ENCODE peak calls at places on chromosomes 13 and 19, in six cellular contexts. K is GM23338; H is neuronal stem cell; B is esophagus squamous epithelium; L is Peyer's patch; N is effector memory CD4-positive, alpha-beta T cell. D is an unnamed sample.
A peak's percentile ranks its signal among the peaks of the same experiment; 100 is the strongest.

GRCh38 chr19:12833418-12833746 is 997 bp downstream of the RTBDN start:
- DNase-seq in K (peak; percentile 32), H (no peak), B (no peak), L (no peak), N (no peak), D (no peak)

GRCh38 chr13:57634829-57635165 is 3.3 kb downstream of the PCDH17 start:
- DNase-seq in L (no peak), B (no peak), K (peak; percentile 43), N (no peak), H (no peak), D (no peak)

GRCh38 chr13:98962901-98963594 is 14.8 kb downstream of the DOCK9 start:
- DNase-seq in K (no peak), N (no peak), B (no peak), L (no peak), H (no peak), D (no peak)

GRCh38 chr13:95447766-95448165 is 104.8 kb upstream of the CLDN10 start:
- DNase-seq in L (no peak), N (no peak), H (no peak), B (no peak), K (peak; percentile 22), D (no peak)

GRCh38 chr13:38951525-38952313 is 38.9 kb downstream of the STOML3 start:
- DNase-seq in B (no peak), K (no peak), N (no peak), L (no peak), H (no peak), D (peak; percentile 90)

GRCh38 chr19:23351806-23352205 is 43.5 kb downstream of the ZNF91 start:
- DNase-seq in L (no peak), B (no peak), N (no peak), H (no peak), K (no peak), D (no peak)

GRCh38 chr13:94395889-94396288 is 83.6 kb downstream of the DCT start:
- DNase-seq in N (no peak), H (no peak), B (no peak), K (no peak), L (no peak), D (no peak)

GRCh38 chr13:45055902-45056648 is 64.2 kb upstream of the GTF2F2 start:
- DNase-seq in K (no peak), B (no peak), N (no peak), L (no peak), H (no peak), D (no peak)

GRCh38 chr13:40069173-40070044 is 413.9 kb downstream of the COG6 start:
- DNase-seq in K (peak; percentile 84), L (peak; percentile 74), B (no peak), H (peak; percentile 61), N (peak; percentile 56), D (no peak)

GRCh38 chr13:110869805-110870706 is 44.8 kb downstream of the ANKRD10 start:
- DNase-seq in H (no peak), B (peak; percentile 57), N (no peak), L (no peak), K (peak; percentile 82), D (peak; percentile 74)

GRCh38 chr13:26562538-26562890 is 5.0 kb downstream of the WASF3 start:
- DNase-seq in N (no peak), L (no peak), K (no peak), H (no peak), B (no peak), D (no peak)

GRCh38 chr13:105327727-105328126 is 1207.7 kb downstream of the EFNB2 start:
- DNase-seq in N (no peak), K (no peak), H (no peak), L (no peak), B (no peak), D (no peak)

GRCh38 chr13:111247552-111247951 is 72.9 kb upstream of the TEX29 start:
- DNase-seq in K (no peak), H (no peak), B (no peak), N (no peak), L (no peak), D (peak; percentile 47)

GRCh38 chr13:97255515-97255999 is 33.4 kb downstream of the MBNL2 start:
- DNase-seq in L (no peak), K (no peak), N (no peak), H (no peak), B (no peak), D (no peak)

GRCh38 chr19:33383722-33384292 is 10.3 kb downstream of the CEBPG start:
- DNase-seq in H (no peak), B (no peak), L (no peak), N (no peak), K (no peak), D (no peak)

GRCh38 chr13:24287748-24288287 is 21.6 kb upstream of the C1QTNF9 start:
- DNase-seq in H (no peak), L (no peak), K (no peak), N (no peak), B (no peak), D (no peak)

GRCh38 chr13:24290280-24290932 is 19.0 kb upstream of the C1QTNF9 start:
- DNase-seq in H (no peak), L (no peak), B (no peak), K (no peak), N (no peak), D (no peak)

GRCh38 chr13:24292476-24292875 is 16.9 kb upstream of the C1QTNF9 start:
- DNase-seq in H (no peak), N (no peak), K (no peak), B (no peak), L (no peak), D (no peak)

GRCh38 chr13:24286624-24287023 is 22.8 kb upstream of the C1QTNF9 start:
- DNase-seq in L (no peak), B (no peak), H (no peak), N (no peak), K (no peak), D (no peak)

DNA sequence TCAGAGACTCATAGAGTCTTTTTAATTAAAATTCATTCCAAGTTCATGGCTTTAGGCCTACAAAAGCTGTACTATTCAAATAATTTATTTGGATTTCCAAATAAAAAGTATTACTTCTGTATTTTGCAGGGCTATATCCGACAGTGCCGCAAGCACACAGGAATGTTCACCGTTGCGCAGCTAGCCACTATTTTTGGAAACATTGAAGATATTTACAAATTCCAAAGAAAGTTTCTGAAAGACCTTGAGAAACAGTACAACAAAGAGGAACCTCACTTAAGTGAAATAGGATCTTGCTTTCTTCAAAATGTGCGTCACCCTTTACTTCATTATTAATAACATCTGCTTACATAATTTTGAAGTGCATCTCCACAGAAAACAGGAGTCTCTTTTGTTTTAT is 20.5 kb upstream of the C1QTNF9 start:
- DNase-seq in N (no peak), L (no peak), B (no peak), K (no peak), H (no peak), D (no peak)
- H3K36me3 ChIP-seq in N (peaks cover 93% of the 10 kb centered on the region), L (peaks cover 95% of the 10 kb centered on the region), B (peaks cover 95% of the 10 kb centered on the region), K (peaks cover 9% of the 10 kb centered on the region), H (peaks cover 36% of the 10 kb centered on the region), D (peaks cover 21% of the 10 kb centered on the region)

DNA sequence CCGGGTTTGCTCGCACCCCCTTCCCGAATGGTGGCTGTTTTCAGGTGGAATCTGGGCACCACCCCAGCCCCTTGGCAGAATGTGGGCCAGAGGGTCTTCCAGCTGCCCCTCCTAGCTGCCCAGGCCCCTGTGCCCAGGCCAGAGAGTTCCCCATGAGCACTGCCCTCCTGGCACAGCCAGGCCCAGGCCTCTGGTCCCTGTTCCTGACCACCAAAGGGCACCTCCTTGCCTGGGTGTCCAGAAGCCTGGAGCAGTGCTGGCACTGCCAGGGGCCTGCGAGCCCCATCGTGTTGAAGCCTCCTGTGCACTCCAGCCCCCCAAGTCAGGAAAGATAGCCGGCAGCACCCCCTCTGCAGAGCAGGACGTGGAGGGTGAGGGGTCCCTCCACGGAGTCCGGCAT is 23.4 kb downstream of the PIAS4 start:
- DNase-seq in H (no peak), L (no peak), N (no peak), B (no peak), K (no peak), D (no peak)
- H3K36me3 ChIP-seq in H (peaks cover 37% of the 10 kb centered on the region), L (peaks cover 78% of the 10 kb centered on the region), N (peaks cover 44% of the 10 kb centered on the region), B (peaks cover 97% of the 10 kb centered on the region), K (no peaks in the 10 kb centered on the region), D (no peaks in the 10 kb centered on the region)

GRCh38 chr19:44867578-44867977 is 21.5 kb downstream of the NECTIN2 start:
- DNase-seq in N (no peak), K (no peak), L (no peak), H (no peak), B (no peak), D (no peak)
- H3K36me3 ChIP-seq in N (no peaks in the 10 kb centered on the region), K (peaks cover 18% of the 10 kb centered on the region), L (peaks cover 37% of the 10 kb centered on the region), H (peaks cover 43% of the 10 kb centered on the region), B (peaks cover 68% of the 10 kb centered on the region), D (no peaks in the 10 kb centered on the region)

DNA sequence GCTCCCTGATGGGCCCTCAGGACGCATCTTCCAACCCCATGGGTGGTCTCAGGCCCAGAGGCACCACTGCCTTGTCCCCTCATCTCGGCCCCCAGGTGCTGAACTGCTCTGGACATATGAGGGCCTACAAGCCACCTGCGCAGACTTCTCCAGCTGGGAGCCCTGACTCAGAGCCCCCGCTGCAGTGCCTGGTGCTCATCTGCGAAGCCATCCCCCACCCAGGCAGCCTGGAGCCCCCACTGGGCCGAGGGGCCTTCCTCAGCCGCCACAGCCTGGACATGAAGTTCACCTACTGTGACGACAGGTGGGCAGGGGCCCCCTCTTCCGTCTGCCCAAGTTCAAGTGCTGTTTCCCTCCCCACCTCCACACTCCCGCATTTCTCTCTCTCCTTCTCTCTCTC is 12.2 kb downstream of the HIF3A start:
- DNase-seq in B (no peak), L (no peak), N (no peak), H (no peak), K (no peak), D (no peak)
- H3K36me3 ChIP-seq in B (peaks cover 84% of the 10 kb centered on the region), L (peaks cover 36% of the 10 kb centered on the region), N (no peaks in the 10 kb centered on the region), H (peaks cover 35% of the 10 kb centered on the region), K (peaks cover 16% of the 10 kb centered on the region), D (no peaks in the 10 kb centered on the region)

DNA sequence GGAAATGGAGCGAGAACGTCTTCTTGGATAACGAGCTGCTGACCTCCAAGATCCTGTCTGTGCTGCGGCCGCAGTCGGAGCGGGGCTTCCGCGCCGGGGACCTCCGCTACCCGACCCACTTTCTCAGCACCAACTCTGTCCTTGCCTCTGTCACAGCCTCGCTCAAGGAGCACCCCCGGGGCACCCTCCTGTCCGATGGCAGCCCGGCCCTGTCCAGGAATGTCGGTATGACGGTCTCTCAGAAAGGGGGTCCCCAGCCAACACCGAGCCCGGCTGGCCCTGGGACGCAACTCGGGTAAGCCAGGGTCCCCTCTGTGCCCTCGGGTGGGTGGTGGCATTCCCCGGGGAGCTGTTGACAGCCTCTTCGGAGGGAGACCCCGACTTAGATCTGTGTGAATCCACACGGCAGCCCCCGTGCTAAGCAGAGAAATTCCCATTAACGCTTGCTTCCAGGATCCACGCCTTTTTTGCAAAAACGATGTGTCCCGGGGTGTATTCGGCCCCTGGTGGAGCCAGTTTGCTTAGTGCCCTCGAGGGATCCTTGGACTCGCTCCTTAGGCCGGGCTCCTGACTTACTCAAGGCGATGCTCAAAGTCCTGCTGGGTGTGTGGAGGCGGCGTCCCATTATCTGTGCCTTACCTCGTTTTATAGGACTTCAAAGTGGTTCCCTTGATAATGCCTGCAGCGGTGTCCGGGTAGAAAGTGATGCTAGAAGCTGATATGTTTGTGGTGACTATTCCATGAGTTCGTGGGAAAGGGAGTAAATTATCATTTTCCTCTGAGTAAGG is 48.5 kb downstream of the PEX11G start:
- DNase-seq in B (no peak), H (no peak), L (no peak), K (no peak), N (no peak), D (no peak)
- H3K36me3 ChIP-seq in B (peaks cover 67% of the 10 kb centered on the region), H (peaks cover 20% of the 10 kb centered on the region), L (peaks cover 81% of the 10 kb centered on the region), K (no peaks in the 10 kb centered on the region), N (peaks cover 79% of the 10 kb centered on the region), D (peaks cover 7% of the 10 kb centered on the region)

GRCh38 chr19:35027009-35027408 is 3.3 kb upstream of the SCN1B start:
- DNase-seq in L (no peak), H (no peak), B (no peak), K (no peak), N (no peak), D (no peak)
- H3K36me3 ChIP-seq in L (peaks cover 43% of the 10 kb centered on the region), H (peaks cover 40% of the 10 kb centered on the region), B (peaks cover 57% of the 10 kb centered on the region), K (peaks cover 39% of the 10 kb centered on the region), N (peaks cover 58% of the 10 kb centered on the region), D (no peaks in the 10 kb centered on the region)